ENCODE peak calls at places on chromosome 19, in nine cellular contexts. S, P, A, J, C, X, I, W and G are unnamed samples.

GRCh38 chr19:13234518-13234917 is 84.3 kb downstream of the IER2 start:
- DNase-seq in A (no peak), P (no peak), I (peak), W (no peak), J (peak), S (no peak), C (peak), X (no peak), G (peak)

GRCh38 chr19:54017266-54017665 is 25.8 kb downstream of the CACNG6 start:
- DNase-seq in A (no peak), P (peak), W (no peak), S (peak), I (peak), J (no peak), C (no peak), X (no peak), G (no peak)

GRCh38 chr19:13033819-13034611 is 38.7 kb downstream of the NFIX start:
- DNase-seq in A (peak), J (peak), S (peak), P (peak), W (no peak), X (no peak), C (peak), I (peak), G (no peak)

GRCh38 chr19:33022472-33023116 is 42.1 kb downstream of the RHPN2 start:
- DNase-seq in A (no peak), W (no peak), S (no peak), I (no peak), P (no peak), X (no peak), J (peak), C (no peak), G (no peak)

GRCh38 chr19:40190891-40191835 is at the start of gene MAP3K10:
- DNase-seq in X (peak), I (peak), P (peak), C (peak), J (peak), W (peak), A (peak), S (peak), G (peak)

GRCh38 chr19:16386619-16387240 is 62.1 kb downstream of the KLF2 start:
- DNase-seq in J (peak), X (no peak), C (peak), A (peak), P (peak), I (peak), W (no peak), S (peak), G (peak)

GRCh38 chr19:4157164-4157563 is 3.7 kb downstream of the CREB3L3 start:
- DNase-seq in X (no peak), J (no peak), A (no peak), W (no peak), I (no peak), S (no peak), P (no peak), C (no peak), G (no peak)

GRCh38 chr19:28242317-28242927 is 970.5 kb downstream of the UQCRFS1 start:
- DNase-seq in W (no peak), C (peak), X (no peak), A (no peak), J (peak), S (peak), I (peak), P (peak), G (peak)

GRCh38 chr19:38033658-38034150 is 126.7 kb downstream of the SIPA1L3 start:
- DNase-seq in I (no peak), X (no peak), W (no peak), J (no peak), P (peak), A (no peak), S (no peak), C (peak), G (no peak)

GRCh38 chr19:29266603-29267002 is 53.7 kb upstream of the UQCRFS1 start:
- DNase-seq in P (no peak), W (peak), C (no peak), X (no peak), I (no peak), A (no peak), J (no peak), S (no peak), G (no peak)

GRCh38 chr19:13187419-13187818 is 37.2 kb downstream of the IER2 start:
- DNase-seq in S (no peak), C (no peak), J (no peak), A (no peak), X (no peak), W (no peak), I (no peak), P (no peak), G (no peak)

GRCh38 chr19:50646074-50646807 is 3.0 kb upstream of the C19orf81 start:
- DNase-seq in X (no peak), C (no peak), W (no peak), A (no peak), J (no peak), P (peak), I (peak), S (no peak), G (peak)

GRCh38 chr19:49812997-49813861 is at the start of gene FUZ:
- DNase-seq in J (peak), X (peak), I (peak), A (peak), W (peak), C (peak), S (peak), P (peak), G (peak)

GRCh38 chr19:5809053-5809452 is 4.2 kb downstream of the NRTN start:
- DNase-seq in P (no peak), A (no peak), W (no peak), J (no peak), X (no peak), I (no peak), S (peak), C (no peak), G (no peak)

GRCh38 chr19:49614096-49614857 is 23.3 kb downstream of the PRR12 start:
- DNase-seq in J (no peak), C (peak), A (no peak), P (peak), S (peak), X (no peak), I (peak), W (no peak), G (peak)

GRCh38 chr19:38266070-38266469 is 1.7 kb downstream of the SPINT2 start:
- DNase-seq in X (no peak), A (no peak), C (no peak), S (peak), W (no peak), J (no peak), P (no peak), I (no peak), G (no peak)

GRCh38 chr19:31140717-31141116 is 208.5 kb downstream of the TSHZ3 start:
- DNase-seq in J (no peak), A (no peak), P (peak), X (no peak), C (no peak), S (peak), W (peak), I (peak), G (peak)

GRCh38 chr19:6211632-6212402 is 68.0 kb downstream of the MLLT1 start:
- DNase-seq in P (no peak), S (no peak), X (no peak), J (no peak), I (no peak), A (peak), C (no peak), W (peak), G (no peak)

GRCh38 chr19:32581704-32582164 is 744 bp downstream of the PDCD5 start:
- DNase-seq in C (no peak), S (peak), W (no peak), P (peak), X (no peak), I (peak), A (peak), J (peak), G (peak)

GRCh38 chr19:31214086-31214485 is 135.2 kb downstream of the TSHZ3 start:
- DNase-seq in A (peak), S (peak), J (no peak), P (peak), X (no peak), W (peak), C (no peak), I (peak), G (peak)

GRCh38 chr19:12603714-12604113 is 6.9 kb downstream of the ZNF490 start:
- DNase-seq in W (no peak), J (no peak), P (no peak), C (peak), S (no peak), A (no peak), I (no peak), X (no peak), G (no peak)

GRCh38 chr19:17466487-17466850 is 3.9 kb upstream of the SLC27A1 start:
- DNase-seq in J (no peak), X (no peak), I (no peak), S (no peak), P (no peak), W (no peak), A (no peak), C (no peak), G (no peak)
- TF ChIP-seq CTCF in J (no peak), X (no peak), I (no peak), S (no peak), P (no peak), W (no peak), A (no peak), C (no peak), G (no peak)

GRCh38 chr19:2650515-2650914 is 52.0 kb downstream of the GNG7 start:
- DNase-seq in I (no peak), S (no peak), W (no peak), A (peak), J (no peak), P (no peak), C (no peak), X (no peak), G (no peak)

GRCh38 chr19:2652504-2653099 is 49.9 kb downstream of the GNG7 start:
- DNase-seq in C (peak), A (no peak), J (no peak), P (no peak), W (no peak), S (no peak), I (no peak), X (no peak), G (no peak)

GRCh38 chr19:2654585-2654861 is 48.0 kb downstream of the GNG7 start:
- DNase-seq in A (no peak), I (no peak), C (no peak), X (no peak), J (no peak), S (no peak), W (no peak), P (no peak), G (no peak)

GRCh38 chr19:2656533-2656932 is 46.0 kb downstream of the GNG7 start:
- DNase-seq in W (no peak), S (no peak), A (no peak), J (no peak), P (no peak), X (no peak), C (no peak), I (no peak), G (no peak)

GRCh38 chr19:2653717-2654584 is 48.5 kb downstream of the GNG7 start:
- DNase-seq in S (no peak), P (no peak), W (no peak), J (no peak), A (no peak), C (no peak), I (no peak), X (no peak), G (no peak)
- H3K4me3 ChIP-seq in S (no peak), P (no peak), W (no peak), J (no peak), A (no peak), C (no peak), I (no peak), X (no peak), G (no peak)

DNA sequence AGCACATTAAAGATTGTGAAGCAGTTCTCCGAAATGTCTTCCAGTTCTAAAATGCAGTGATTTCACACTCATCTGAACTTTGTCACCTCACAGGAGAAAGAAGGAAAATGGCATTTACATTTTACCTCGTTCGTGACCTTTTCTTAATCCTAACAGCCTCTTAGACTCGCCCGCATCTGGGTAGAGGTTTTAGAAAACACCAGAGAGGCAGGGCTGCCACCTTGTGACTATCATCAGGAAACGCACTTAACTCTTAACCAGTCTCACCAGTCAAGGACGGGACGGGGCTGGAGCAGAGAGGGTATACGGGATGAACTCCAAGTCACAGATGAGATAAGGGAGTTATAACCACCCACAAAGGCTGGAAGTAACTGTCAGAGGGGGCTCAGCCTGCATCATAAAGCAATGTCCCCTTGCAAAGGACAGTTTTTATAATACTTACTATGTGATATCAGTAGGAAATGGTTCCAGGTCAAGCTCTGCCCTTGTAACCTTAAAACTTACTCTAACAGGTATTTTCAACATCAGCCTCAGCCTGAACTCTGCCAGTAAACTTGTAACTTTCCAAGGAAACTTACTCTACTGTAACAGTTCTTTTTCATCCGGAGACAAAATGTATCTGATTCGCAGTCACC is 8.6 kb upstream of the CEACAM6 start:
- DNase-seq in I (peak), J (no peak), X (no peak), W (peak), P (peak), S (peak), C (peak), A (no peak), G (peak)
- TF ChIP-seq CTCF in I (peak), J (peak), X (peak), W (no peak), P (peak), S (peak), C (peak), A (no peak), G (peak)

GRCh38 chr19:14473073-14473790 is 1.9 kb downstream of the PTGER1 start:
- DNase-seq in P (no peak), J (no peak), C (no peak), I (no peak), S (peak), X (no peak), A (no peak), W (no peak), G (no peak)
- H3K4me3 ChIP-seq in P (no peak), J (no peak), C (no peak), I (no peak), S (no peak), X (peak), A (no peak), W (no peak), G (no peak)

DNA sequence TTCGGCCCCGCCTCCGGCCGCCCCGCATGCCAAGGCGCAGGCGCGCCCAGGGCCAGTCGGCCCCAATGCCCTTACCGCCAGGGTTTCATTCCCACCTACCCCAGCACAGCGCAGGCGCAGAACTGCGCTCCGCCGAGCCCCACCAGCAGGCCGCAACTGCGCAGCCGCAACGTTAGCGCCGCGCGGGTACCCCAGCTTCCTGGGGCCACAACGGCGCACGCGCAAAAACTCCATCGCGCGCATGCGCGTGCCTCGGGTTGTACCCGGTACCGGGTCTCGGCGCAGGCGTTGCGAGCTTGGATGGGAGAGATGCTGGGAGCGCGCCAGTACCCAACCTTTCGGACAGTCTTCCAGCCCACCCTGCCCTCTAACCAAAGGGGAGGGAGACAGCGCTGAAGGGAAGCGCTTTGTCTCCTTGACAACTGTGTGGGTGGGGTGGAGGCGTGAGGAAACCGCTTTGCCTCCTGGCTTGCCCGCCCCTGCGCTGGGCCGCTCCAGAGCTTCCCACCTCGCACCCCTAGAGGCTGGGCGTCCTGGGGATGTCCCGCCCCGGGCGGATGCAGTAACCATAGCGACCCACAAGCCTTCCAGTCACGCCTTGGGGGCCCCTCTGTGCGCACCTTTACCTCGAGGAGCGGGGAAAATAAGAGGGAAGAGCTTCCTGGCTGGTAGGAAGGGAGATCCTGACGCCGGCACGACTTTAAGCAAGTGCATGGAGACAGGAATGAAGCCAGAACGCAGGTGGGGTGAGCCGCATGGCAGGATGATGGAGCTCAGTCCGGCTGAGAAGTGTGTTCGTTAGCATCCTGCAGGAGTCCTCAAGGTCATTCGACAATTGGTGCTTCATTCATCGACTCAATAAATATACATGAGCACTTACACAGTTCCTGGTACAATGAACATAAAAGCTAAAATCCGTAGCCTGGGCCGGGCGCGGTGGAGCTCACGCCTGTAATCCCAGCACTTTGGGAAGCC is 525 bp upstream of the MYPOP start:
- DNase-seq in P (peak), W (peak), I (peak), A (peak), J (peak), C (peak), S (peak), X (peak), G (peak)
- TF ChIP-seq CTCF in P (no peak), W (no peak), I (no peak), A (no peak), J (no peak), C (no peak), S (no peak), X (no peak), G (no peak)

DNA sequence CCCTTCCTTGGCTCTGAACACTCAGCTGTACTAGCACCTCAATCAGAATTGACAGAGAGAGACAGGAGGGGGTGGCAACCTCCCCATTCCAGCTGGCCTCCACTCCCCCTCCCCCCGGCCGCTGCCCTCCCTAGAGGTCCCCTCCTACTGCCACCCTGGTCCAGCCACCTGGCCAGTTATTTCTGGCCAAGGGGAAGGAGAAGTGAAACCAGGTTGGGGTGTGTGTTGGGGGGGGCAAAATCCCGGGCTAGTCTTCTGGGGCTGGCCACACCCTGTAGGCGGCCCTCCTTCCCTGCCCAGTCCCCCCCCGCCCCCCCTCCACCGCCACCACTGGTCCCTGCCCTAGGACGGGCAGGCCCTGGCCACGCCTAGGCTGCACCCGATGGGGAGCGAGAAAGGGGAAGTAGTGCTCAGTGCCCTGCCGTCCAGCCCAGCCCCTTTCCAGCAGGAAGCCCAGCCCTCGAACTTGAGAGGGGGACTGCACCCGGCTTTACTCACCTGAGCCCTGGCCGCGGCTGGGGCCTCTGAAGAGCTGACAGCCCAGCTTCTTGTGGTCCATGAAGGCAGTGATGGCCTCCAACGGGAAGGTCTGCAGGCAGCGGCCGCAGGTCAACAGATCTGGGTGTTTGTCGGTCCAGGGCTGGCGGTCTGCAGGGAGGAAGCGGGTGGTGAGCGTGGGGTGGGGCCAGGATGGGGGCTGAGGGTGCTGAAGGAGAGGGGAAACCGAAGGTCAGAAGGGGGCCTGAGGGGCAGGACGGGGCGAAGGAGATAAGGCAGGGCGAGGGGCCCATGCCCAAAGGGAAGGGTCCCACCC is 856 bp downstream of the ZNF296 start:
- DNase-seq in J (peak), S (peak), A (peak), X (no peak), P (no peak), W (peak), I (peak), C (peak), G (peak)
- H3K4me3 ChIP-seq in J (peak), S (peak), A (peak), X (peak), P (peak), W (peak), I (peak), C (peak), G (peak)

DNA sequence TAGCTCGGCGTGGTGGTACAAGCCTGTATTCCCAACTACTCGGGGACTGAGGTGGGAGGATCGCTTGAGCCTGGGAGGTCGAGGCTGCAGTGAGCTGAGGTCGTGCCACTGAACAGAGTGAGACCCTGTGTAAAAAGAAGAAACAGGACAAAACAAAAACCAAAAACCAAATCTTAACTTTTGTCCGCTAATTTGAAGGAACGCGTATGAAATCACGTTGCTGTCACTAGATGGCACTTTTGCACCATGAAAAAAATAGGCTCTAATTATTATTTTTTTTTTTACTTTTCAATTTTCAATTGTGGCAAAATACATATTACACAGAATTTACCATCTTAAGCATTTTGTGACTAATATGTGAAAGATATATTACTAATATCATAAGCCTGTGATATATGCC is 17.6 kb upstream of the ZNF835 start:
- DNase-seq in P (no peak), J (no peak), X (no peak), A (no peak), C (no peak), W (no peak), I (no peak), S (no peak), G (peak)
- TF ChIP-seq CTCF in P (no peak), J (no peak), X (no peak), A (peak), C (no peak), W (no peak), I (no peak), S (no peak), G (no peak)

DNA sequence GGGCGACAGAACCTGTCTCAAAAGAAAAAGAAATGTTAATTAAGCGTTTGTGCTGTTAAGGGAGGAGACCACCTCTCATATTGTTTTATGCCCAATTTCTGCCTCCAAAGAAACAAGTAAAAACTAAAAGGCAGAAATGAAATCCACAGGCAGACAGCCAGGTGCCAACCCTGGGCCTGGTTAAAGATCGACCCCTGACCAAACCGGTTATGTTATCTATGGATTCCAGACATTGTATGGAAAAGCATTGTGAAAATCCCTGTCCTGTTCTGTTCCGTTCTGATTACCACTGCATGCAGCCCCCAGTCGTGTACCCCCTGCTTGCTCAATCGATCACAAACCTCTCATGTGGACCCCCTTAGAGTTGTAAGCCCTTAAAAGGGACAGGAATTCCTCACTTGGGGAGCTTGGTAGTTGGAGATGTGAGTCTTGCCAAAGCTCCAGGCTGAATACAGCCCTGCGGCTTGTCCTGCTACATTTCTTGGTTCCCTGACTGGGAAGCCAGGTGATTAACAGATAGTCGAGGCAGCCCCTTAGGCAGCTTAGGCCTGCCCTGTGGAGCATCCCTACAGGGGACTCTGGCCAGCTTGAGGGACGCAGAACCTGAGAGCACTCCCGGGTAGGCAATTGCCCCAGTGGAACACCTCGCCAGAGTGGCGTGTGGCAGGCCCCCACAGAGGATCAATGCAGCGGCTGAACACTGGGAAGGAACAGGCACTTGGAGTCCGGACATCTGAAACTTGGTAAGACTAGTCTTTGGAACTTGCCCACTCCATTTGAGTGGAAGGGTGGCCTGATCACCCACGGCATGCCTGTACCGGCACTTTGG is 748 bp upstream of the ZNF552 start:
- DNase-seq in P (no peak), J (no peak), X (no peak), I (no peak), C (no peak), S (no peak), A (no peak), W (no peak), G (no peak)
- H3K4me3 ChIP-seq in P (peak), J (peak), X (peak), I (no peak), C (peak), S (peak), A (peak), W (no peak), G (peak)